ENCODE peak calls at places on chromosomes 3 and 15, in four cellular contexts. P, F, V and Y are unnamed samples.

GRCh38 chr3:16770021-16770420 is 114.7 kb upstream of the PLCL2 start:
- DNase-seq in P (no peak), F (no peak), V (no peak), Y (no peak)

GRCh38 chr3:15377961-15378791 is 45.8 kb upstream of the SH3BP5 start:
- DNase-seq in P (peak), F (peak), V (peak), Y (peak)

GRCh38 chr15:80855206-80855605 is 76.0 kb downstream of the CEMIP start:
- DNase-seq in P (peak), F (no peak), V (no peak), Y (no peak)

GRCh38 chr15:57298843-57299550 is 77.3 kb upstream of the CGNL1 start:
- DNase-seq in P (no peak), F (no peak), V (no peak), Y (no peak)

GRCh38 chr3:11211531-11212300 is 57.4 kb downstream of the HRH1 start:
- DNase-seq in P (no peak), F (no peak), V (peak), Y (no peak)

GRCh38 chr3:194086251-194087075 is 49.5 kb upstream of the HES1 start:
- DNase-seq in P (no peak), F (no peak), V (no peak), Y (no peak)

GRCh38 chr15:80031841-80032240 is 27.6 kb upstream of the ZFAND6 start:
- DNase-seq in P (no peak), F (no peak), V (no peak), Y (no peak)

GRCh38 chr3:105401691-105402149 is 35.0 kb downstream of the ALCAM start:
- DNase-seq in P (no peak), F (no peak), V (no peak), Y (no peak)

GRCh38 chr3:185677146-185677829 is 91.2 kb downstream of the SENP2 start:
- DNase-seq in P (no peak), F (peak), V (peak), Y (peak)

GRCh38 chr15:67379530-67379929 is 124.9 kb downstream of the IQCH start:
- DNase-seq in P (no peak), F (no peak), V (no peak), Y (no peak)

GRCh38 chr3:56536735-56537134 is 20.2 kb upstream of the CCDC66 start:
- DNase-seq in P (no peak), F (no peak), V (no peak), Y (no peak)

GRCh38 chr15:68682906-68683490 is 104.2 kb downstream of the CORO2B start:
- DNase-seq in P (no peak), F (no peak), V (no peak), Y (no peak)

GRCh38 chr3:178392553-178392952 is 143.7 kb upstream of the KCNMB2 start:
- DNase-seq in P (no peak), F (no peak), V (peak), Y (no peak)

GRCh38 chr3:11095932-11096265 is 58.4 kb upstream of the HRH1 start:
- DNase-seq in P (no peak), F (no peak), V (no peak), Y (no peak)

GRCh38 chr3:128301186-128302023 is 148.1 kb downstream of the EEFSEC start:
- DNase-seq in P (no peak), F (no peak), V (no peak), Y (no peak)

GRCh38 chr3:188796122-188796631 is 375.6 kb upstream of the TPRG1 start:
- DNase-seq in P (no peak), F (peak), V (peak), Y (no peak)

GRCh38 chr3:8658326-8659212 is 14.0 kb upstream of the SSUH2 start:
- DNase-seq in P (no peak), F (peak), V (peak), Y (no peak)

GRCh38 chr15:29309139-29309538 is 39.5 kb upstream of the NSMCE3 start:
- DNase-seq in P (no peak), F (no peak), V (no peak), Y (no peak)

GRCh38 chr3:149879872-149880271 is 66.9 kb downstream of the RNF13 start:
- DNase-seq in P (peak), F (peak), V (peak), Y (peak)

GRCh38 chr15:61383421-61383820 is 154.3 kb upstream of the RORA start:
- DNase-seq in P (no peak), F (peak), V (peak), Y (no peak)

GRCh38 chr3:134330895-134331810 is 43.1 kb downstream of the AMOTL2 start:
- DNase-seq in P (no peak), F (no peak), V (peak), Y (no peak)

GRCh38 chr3:106821801-106822200 is 555.4 kb upstream of the CCDC54 start:
- DNase-seq in P (no peak), F (no peak), V (no peak), Y (no peak)

GRCh38 chr3:89114841-89115223 is 7.4 kb downstream of the EPHA3 start:
- DNase-seq in P (no peak), F (no peak), V (no peak), Y (no peak)
- H3K4me3 ChIP-seq in P (peak), F (peak), V (no peak), Y (peak)

DNA sequence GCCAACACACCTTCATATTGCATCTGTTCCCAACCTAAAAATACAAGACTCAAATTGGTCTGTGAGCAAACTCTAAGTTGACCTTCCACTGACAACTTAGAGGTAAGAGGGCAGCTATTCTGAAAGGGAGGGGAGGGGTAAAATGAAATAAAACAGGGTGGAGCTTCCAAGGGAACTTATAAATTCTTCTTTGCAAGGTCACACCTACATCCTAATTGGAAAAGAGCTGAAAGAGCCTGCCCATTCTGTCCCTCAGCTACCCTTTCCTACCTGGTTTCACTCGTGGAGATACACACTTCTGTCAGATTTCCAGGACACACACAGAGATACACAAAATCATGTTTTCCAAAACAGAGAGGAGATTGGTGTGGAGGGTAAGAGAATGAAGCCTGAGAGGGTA is 1.0 kb downstream of the ILDR1 start:
- DNase-seq in P (no peak), F (no peak), V (no peak), Y (no peak)
- H3K4me3 ChIP-seq in P (no peak), F (no peak), V (no peak), Y (no peak)

GRCh38 chr3:113212845-113213375 is 1.6 kb downstream of the BOC start:
- DNase-seq in P (no peak), F (no peak), V (no peak), Y (no peak)

GRCh38 chr3:113216393-113216792 is 5.0 kb downstream of the BOC start:
- DNase-seq in P (no peak), F (no peak), V (no peak), Y (no peak)

GRCh38 chr3:113212155-113212844 is 943 bp downstream of the BOC start:
- DNase-seq in P (peak), F (no peak), V (peak), Y (no peak)

GRCh38 chr3:113214917-113215595 is 3.7 kb downstream of the BOC start:
- DNase-seq in P (no peak), F (no peak), V (peak), Y (no peak)

GRCh38 chr3:113214227-113214626 is 2.9 kb downstream of the BOC start:
- DNase-seq in P (no peak), F (no peak), V (no peak), Y (no peak)
- H3K4me3 ChIP-seq in P (no peak), F (no peak), V (no peak), Y (no peak)

GRCh38 chr3:42991369-42992315 is 12.5 kb downstream of the GASK1A start:
- DNase-seq in P (no peak), F (no peak), V (peak), Y (no peak)
- H3K4me3 ChIP-seq in P (no peak), F (no peak), V (no peak), Y (no peak)

GRCh38 chr15:78714890-78715289 is 73.9 kb upstream of the CHRNB4 start:
- DNase-seq in P (no peak), F (no peak), V (no peak), Y (peak)
- H3K4me3 ChIP-seq in P (no peak), F (no peak), V (no peak), Y (no peak)

DNA sequence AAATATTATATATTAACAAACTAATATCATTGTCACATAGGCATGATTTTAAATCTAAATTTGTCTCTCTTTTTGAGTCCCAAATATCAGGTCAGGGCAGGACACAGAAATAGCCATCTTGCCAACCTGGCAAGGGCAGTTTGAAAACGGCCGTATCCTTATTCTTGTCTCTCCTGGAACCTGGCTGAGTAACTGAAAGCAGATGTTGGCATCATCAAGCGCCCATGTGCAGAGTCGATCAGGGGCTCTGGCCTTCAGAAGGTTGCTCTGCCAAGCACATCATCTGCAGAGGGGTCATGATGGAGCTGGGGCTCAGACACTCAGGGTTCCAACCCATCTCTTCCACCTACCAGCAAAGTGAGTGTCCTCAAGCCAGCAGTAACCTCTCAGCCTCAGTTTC is 55.2 kb upstream of the OCA2 start:
- DNase-seq in P (no peak), F (no peak), V (no peak), Y (no peak)
- H3K4me3 ChIP-seq in P (no peak), F (no peak), V (no peak), Y (no peak)

GRCh38 chr3:154225536-154225935 is 98.8 kb downstream of the DHX36 start:
- DNase-seq in P (no peak), F (no peak), V (no peak), Y (no peak)
- H3K4me3 ChIP-seq in P (no peak), F (no peak), V (no peak), Y (no peak)